ENCODE peak calls at places on chromosomes 1 and 21, in ten cellular contexts. S, V, X, O, J, N, B, L, Z and E are unnamed samples.

GRCh38 chr1:165040641-165041040 is 315.9 kb downstream of the LMX1A start:
- DNase-seq in S (no peak), V (no peak), X (no peak), O (no peak), J (no peak), N (no peak), B (no peak), L (no peak), Z (no peak), E (no peak)

GRCh38 chr1:232018512-232019340 is 392.1 kb downstream of the DISC1 start:
- DNase-seq in S (no peak), V (no peak), X (no peak), O (no peak), J (no peak), N (no peak), B (no peak), L (no peak), Z (no peak), E (no peak)

GRCh38 chr1:11151854-11152612 is 37.1 kb upstream of the ANGPTL7 start:
- DNase-seq in S (no peak), V (peak), X (no peak), O (peak), J (no peak), N (no peak), B (no peak), L (peak), Z (no peak), E (no peak)

GRCh38 chr1:172269644-172270043 is 150.8 kb upstream of the C1orf105 start:
- DNase-seq in S (peak), V (no peak), X (no peak), O (peak), J (no peak), N (no peak), B (no peak), L (no peak), Z (no peak), E (no peak)

GRCh38 chr1:16986596-16987361 is 6.4 kb upstream of the MFAP2 start:
- DNase-seq in S (no peak), V (no peak), X (no peak), O (no peak), J (no peak), N (no peak), B (no peak), L (no peak), Z (no peak), E (no peak)

GRCh38 chr1:47231314-47232186 is 475 bp downstream of the TAL1 start:
- DNase-seq in S (peak), V (peak), X (no peak), O (peak), J (no peak), N (no peak), B (no peak), L (no peak), Z (no peak), E (no peak)

GRCh38 chr1:84851839-84852238 is 41.2 kb downstream of the LPAR3 start:
- DNase-seq in S (peak), V (no peak), X (no peak), O (peak), J (no peak), N (no peak), B (no peak), L (no peak), Z (no peak), E (no peak)

GRCh38 chr1:242185728-242186127 is 186.8 kb upstream of the MAP1LC3C start:
- DNase-seq in S (no peak), V (no peak), X (no peak), O (peak), J (no peak), N (no peak), B (no peak), L (no peak), Z (no peak), E (no peak)

GRCh38 chr1:46816930-46817329 is 18.1 kb downstream of the CYP4B1 start:
- DNase-seq in S (no peak), V (peak), X (no peak), O (no peak), J (no peak), N (no peak), B (no peak), L (no peak), Z (no peak), E (no peak)

GRCh38 chr1:233816348-233816747 is 88.1 kb upstream of the SLC35F3 start:
- DNase-seq in S (no peak), V (no peak), X (no peak), O (no peak), J (no peak), N (no peak), B (no peak), L (no peak), Z (no peak), E (no peak)

GRCh38 chr1:164261691-164262240 is 297.2 kb upstream of the PBX1 start:
- DNase-seq in S (no peak), V (no peak), X (no peak), O (no peak), J (no peak), N (no peak), B (no peak), L (no peak), Z (no peak), E (no peak)

GRCh38 chr1:20584890-20585289 is 4.0 kb upstream of the CDA start:
- DNase-seq in S (peak), V (no peak), X (no peak), O (peak), J (no peak), N (no peak), B (no peak), L (no peak), Z (no peak), E (no peak)

GRCh38 chr1:107767156-107767582 is 197.8 kb downstream of the VAV3 start:
- DNase-seq in S (no peak), V (no peak), X (no peak), O (no peak), J (no peak), N (no peak), B (no peak), L (no peak), Z (no peak), E (no peak)

GRCh38 chr1:21351898-21352297 is 61.6 kb upstream of the ECE1 start:
- DNase-seq in S (no peak), V (no peak), X (no peak), O (no peak), J (no peak), N (no peak), B (no peak), L (no peak), Z (no peak), E (no peak)

GRCh38 chr1:43453442-43454269 is at the start of gene HYI:
- DNase-seq in S (peak), V (peak), X (peak), O (peak), J (peak), N (peak), B (peak), L (peak), Z (peak), E (peak)

GRCh38 chr1:153818876-153819275 is 43.7 kb downstream of the SLC27A3 start:
- DNase-seq in S (no peak), V (no peak), X (no peak), O (no peak), J (no peak), N (no peak), B (no peak), L (no peak), Z (no peak), E (no peak)

GRCh38 chr1:231172411-231172810 is 10.6 kb downstream of the TRIM67 start:
- DNase-seq in S (peak), V (no peak), X (no peak), O (no peak), J (no peak), N (no peak), B (no peak), L (peak), Z (no peak), E (no peak)

GRCh38 chr1:31564606-31564989 is 11.7 kb upstream of the TINAGL1 start:
- DNase-seq in S (no peak), V (no peak), X (no peak), O (no peak), J (no peak), N (peak), B (no peak), L (no peak), Z (no peak), E (no peak)

GRCh38 chr1:27915082-27915575 is 19.7 kb upstream of the SMPDL3B start:
- DNase-seq in S (no peak), V (peak), X (no peak), O (no peak), J (no peak), N (no peak), B (no peak), L (no peak), Z (no peak), E (no peak)

DNA sequence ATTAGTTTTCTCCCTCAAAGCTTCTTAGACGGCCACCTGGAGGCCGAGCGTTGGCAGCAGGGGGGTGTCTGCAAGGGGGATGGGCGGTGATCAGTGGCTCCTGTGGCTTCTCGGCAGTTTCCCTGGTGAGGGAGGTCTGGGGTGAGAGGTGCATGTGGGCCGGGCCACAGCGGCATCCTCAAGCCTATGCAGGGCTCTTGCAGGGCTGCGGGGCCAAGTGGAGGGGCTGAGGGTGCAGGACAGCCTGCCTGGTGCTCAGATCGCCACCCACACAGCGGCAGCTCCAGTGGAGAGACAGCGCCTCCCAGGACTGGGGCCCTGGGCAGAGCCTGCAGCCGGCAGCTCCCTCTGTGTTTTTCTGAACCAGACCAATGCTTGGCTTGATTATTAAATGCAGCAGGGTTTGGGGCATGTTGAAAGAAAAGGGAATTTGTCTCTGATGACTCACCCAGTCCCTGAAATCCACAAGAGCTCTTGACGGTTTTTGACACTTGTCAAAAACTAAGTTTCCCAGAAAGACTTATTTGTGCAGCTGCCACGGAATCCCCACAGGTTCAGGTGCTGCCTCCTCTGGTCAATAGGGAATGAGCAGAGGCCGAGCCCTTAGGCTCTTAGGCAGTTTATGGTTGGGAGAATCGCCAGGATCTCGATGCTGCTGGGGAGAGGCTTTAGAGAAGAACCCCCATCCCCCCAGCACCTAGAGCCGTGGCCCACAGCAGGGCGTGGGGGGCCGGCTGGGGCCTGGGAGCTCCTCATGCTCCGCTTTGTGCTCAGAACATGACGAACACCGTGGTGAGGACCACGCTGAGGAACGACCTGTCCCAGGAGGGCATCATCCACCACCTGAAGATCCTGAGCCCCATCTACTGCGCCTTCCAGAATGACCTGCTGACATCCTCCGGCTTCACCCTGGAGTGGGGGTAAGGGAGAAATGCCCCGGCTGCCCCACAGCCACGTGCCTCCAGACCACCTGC is 54.7 kb downstream of the UMODL1 start:
- DNase-seq in S (no peak), V (no peak), X (no peak), O (peak), J (no peak), N (no peak), B (no peak), L (no peak), Z (peak), E (no peak)
- TF ChIP-seq CTCF in S (peak), V (no peak), X (peak), O (peak), J (no peak), N (no peak), B (no peak), L (no peak), Z (peak), E (no peak)

GRCh38 chr1:150926094-150926741 is at the start of gene SETDB1:
- DNase-seq in S (peak), V (peak), X (peak), O (peak), J (peak), N (peak), B (peak), L (peak), Z (peak), E (peak)
- TF ChIP-seq CTCF in S (peak), V (no peak), X (no peak), O (no peak), J (peak), N (peak), B (no peak), L (peak), Z (no peak), E (no peak)

GRCh38 chr21:45265721-45266517 is 21.8 kb downstream of the POFUT2 start:
- DNase-seq in S (no peak), V (peak), X (no peak), O (no peak), J (no peak), N (peak), B (peak), L (no peak), Z (no peak), E (no peak)

GRCh38 chr21:45267390-45267760 is 20.3 kb downstream of the POFUT2 start:
- DNase-seq in S (no peak), V (peak), X (no peak), O (no peak), J (no peak), N (peak), B (peak), L (no peak), Z (no peak), E (no peak)

GRCh38 chr21:45266518-45267389 is 20.9 kb downstream of the POFUT2 start:
- DNase-seq in S (no peak), V (peak), X (no peak), O (no peak), J (no peak), N (peak), B (peak), L (no peak), Z (no peak), E (no peak)

GRCh38 chr21:45269861-45270260 is 17.8 kb downstream of the POFUT2 start:
- DNase-seq in S (no peak), V (peak), X (no peak), O (no peak), J (no peak), N (peak), B (peak), L (no peak), Z (no peak), E (no peak)

DNA sequence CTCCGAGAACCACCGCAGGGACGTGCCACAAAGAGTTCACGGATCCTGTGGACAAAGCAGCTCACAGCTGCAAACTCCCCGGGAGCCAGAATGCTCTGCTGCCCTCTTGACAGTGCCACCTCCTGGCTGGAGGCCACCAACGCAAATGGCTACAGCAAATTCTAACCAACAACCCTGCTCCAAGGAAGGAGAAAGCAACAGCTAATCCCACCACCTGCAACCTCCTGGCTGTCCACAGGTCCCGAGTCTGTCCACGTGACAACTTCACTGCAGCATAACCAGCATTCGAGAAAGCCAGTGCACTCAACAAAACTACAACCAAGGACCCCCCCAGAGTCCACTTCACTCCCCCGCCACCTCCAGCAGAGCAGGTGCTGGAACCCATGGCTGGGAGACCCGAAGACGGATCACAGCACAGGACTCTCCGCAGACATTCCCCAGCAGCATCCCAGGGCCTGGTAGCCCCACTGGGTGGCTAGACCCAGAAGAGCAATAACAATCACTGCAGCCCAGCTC is 17.3 kb downstream of the POFUT2 start:
- DNase-seq in S (no peak), V (peak), X (no peak), O (no peak), J (no peak), N (peak), B (peak), L (no peak), Z (no peak), E (no peak)
- TF ChIP-seq CTCF in S (peak), V (no peak), X (no peak), O (peak), J (no peak), N (no peak), B (no peak), L (no peak), Z (no peak), E (no peak)

DNA sequence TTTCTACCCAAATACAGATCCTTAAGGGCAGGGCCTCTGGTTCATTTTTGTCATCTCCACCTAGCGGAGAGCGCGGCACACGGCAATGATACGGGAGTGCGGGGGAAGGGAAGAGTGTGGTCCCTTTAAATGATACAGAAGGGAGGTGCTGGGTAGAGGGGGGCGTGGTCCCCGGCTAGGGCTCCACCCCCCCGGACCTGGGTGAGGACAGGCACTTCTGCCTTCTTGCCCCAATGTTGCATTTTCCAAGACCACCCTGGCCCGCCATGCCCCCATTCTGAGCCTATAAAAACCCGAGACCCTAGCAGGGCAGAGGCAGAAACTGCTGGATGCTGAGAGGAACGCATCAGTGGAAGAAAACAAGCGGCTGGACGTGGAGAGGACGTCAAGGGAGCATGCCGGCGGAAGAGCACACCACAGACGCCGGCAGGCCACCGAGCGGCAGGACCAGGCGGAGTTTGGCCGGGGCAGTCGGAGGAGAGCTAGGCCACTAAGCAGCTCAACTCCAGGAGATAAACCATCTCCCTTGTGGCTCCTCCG is 30.0 kb downstream of the LRRC3 start:
- DNase-seq in S (no peak), V (no peak), X (peak), O (peak), J (no peak), N (no peak), B (no peak), L (no peak), Z (no peak), E (no peak)
- TF ChIP-seq CTCF in S (no peak), V (no peak), X (no peak), O (peak), J (peak), N (no peak), B (no peak), L (peak), Z (no peak), E (no peak)

DNA sequence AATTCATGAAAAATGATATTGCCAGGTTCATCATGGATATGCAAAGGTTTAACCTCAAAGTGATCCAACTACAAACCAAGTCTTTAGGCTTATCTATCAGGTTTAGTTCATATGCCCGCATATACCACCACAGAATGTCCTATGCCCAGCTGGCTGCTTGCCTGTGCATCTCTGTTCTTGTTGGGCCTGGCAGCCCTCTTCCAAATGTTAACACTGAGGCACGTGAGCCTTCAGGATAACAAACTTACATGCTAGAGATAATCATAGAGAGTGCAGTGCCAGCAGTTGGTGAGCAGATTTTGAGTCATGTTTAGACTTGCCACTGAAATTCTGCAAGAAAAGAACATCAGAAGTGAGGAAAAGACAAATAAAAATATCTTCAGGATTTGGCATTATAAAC is 607.9 kb upstream of the TMPRSS15 start:
- DNase-seq in S (no peak), V (no peak), X (no peak), O (no peak), J (no peak), N (no peak), B (no peak), L (no peak), Z (no peak), E (no peak)
- TF ChIP-seq CTCF in S (no peak), V (no peak), X (no peak), O (no peak), J (no peak), N (no peak), B (no peak), L (no peak), Z (no peak), E (no peak)

DNA sequence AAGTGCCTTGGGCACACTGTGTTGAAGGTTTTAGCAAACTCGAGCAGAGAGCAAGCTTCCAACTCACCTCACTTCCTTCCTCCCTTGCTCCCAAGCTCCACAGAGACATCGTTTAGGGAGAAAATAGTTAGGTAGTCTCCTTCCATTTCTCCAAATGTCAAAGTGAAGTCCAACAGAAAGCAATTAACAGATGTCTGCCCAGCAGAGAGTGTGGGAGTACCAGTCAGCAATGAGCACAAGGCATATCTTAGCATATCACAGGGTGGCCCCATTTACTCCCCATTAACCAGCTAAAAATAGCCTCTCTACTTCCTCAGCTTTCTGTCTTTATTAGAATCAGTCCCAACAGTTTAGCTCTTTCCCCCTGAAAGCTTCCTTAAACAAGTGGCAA is 334.2 kb upstream of the CAMK1G start:
- DNase-seq in S (no peak), V (no peak), X (no peak), O (no peak), J (no peak), N (no peak), B (no peak), L (no peak), Z (no peak), E (no peak)
- TF ChIP-seq CTCF in S (no peak), V (no peak), X (no peak), O (no peak), J (no peak), N (no peak), B (no peak), L (no peak), Z (no peak), E (no peak)

DNA sequence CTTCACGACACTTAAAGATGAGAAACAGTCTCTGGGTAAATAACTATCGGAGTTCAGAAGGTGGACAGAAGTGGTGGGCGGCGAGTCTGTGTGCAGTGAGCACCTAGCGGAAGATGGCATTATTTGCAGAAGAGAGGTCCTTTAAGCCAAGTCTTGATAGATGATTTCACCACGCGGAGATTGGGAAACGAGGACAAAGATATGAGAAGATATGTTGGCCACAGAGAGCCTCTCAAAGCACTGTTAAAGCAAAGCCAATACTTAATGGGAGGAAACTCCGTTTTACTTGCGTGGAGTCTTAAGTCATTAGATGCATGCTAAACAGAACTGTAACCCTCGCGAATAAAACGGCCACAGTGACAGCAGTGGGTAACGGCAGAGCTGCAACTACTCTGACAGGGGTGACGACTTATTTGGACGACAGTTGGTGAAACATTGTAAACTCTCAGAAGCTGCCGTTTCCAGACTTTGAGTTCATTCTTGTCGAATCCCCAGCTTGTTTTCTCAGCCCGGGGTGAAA is 576 bp upstream of the CEP350 start:
- DNase-seq in S (peak), V (no peak), X (no peak), O (peak), J (peak), N (peak), B (no peak), L (peak), Z (no peak), E (no peak)
- TF ChIP-seq CTCF in S (peak), V (no peak), X (no peak), O (peak), J (no peak), N (peak), B (peak), L (peak), Z (no peak), E (no peak)

GRCh38 chr1:6209661-6210605 is 4.0 kb downstream of the RNF207 start:
- DNase-seq in S (no peak), V (no peak), X (no peak), O (no peak), J (no peak), N (no peak), B (no peak), L (no peak), Z (no peak), E (no peak)
- TF ChIP-seq CTCF in S (peak), V (no peak), X (no peak), O (peak), J (peak), N (no peak), B (no peak), L (no peak), Z (no peak), E (no peak)